ENCODE peak calls at places on chromosomes 7 and 10, in seven cellular contexts. One of them, this sample, is unnamed.

GRCh38 chr7:129652914-129653313 is 41.4 kb downstream of the NRF1 start:
- DNase-seq in adrenal gland: no peak
- DNase-seq in right atrium auricular region: no peak
- DNase-seq in fibroblast of the aortic adventitia: no peak
- DNase-seq in PC-3: no peak
- DNase-seq in astrocyte of the spinal cord: no peak
- DNase-seq in A549: no peak
- DNase-seq in this sample: no peak

GRCh38 chr7:37784015-37784414 is 64.4 kb upstream of the NME8 start:
- DNase-seq in adrenal gland: no peak
- DNase-seq in right atrium auricular region: no peak
- DNase-seq in fibroblast of the aortic adventitia: no peak
- DNase-seq in PC-3: no peak
- DNase-seq in astrocyte of the spinal cord: no peak
- DNase-seq in A549: no peak
- DNase-seq in this sample: no peak

GRCh38 chr7:142542938-142543337 is 206.3 kb upstream of the PRSS1 start:
- DNase-seq in adrenal gland: no peak
- DNase-seq in right atrium auricular region: no peak
- DNase-seq in fibroblast of the aortic adventitia: peak; percentile 39
- DNase-seq in PC-3: no peak
- DNase-seq in astrocyte of the spinal cord: peak; percentile 72
- DNase-seq in A549: no peak
- DNase-seq in this sample: peak; percentile 43

GRCh38 chr7:98227939-98228338 is 16.7 kb downstream of the BHLHA15 start:
- DNase-seq in adrenal gland: no peak
- DNase-seq in right atrium auricular region: no peak
- DNase-seq in fibroblast of the aortic adventitia: no peak
- DNase-seq in PC-3: no peak
- DNase-seq in astrocyte of the spinal cord: no peak
- DNase-seq in A549: no peak
- DNase-seq in this sample: no peak

GRCh38 chr10:71433983-71434744 is 37.4 kb downstream of the CDH23 start:
- DNase-seq in adrenal gland: no peak
- DNase-seq in right atrium auricular region: no peak
- DNase-seq in fibroblast of the aortic adventitia: no peak
- DNase-seq in PC-3: no peak
- DNase-seq in astrocyte of the spinal cord: no peak
- DNase-seq in A549: no peak
- DNase-seq in this sample: no peak

GRCh38 chr7:151085329-151085690 is 965 bp upstream of the AGAP3 start:
- DNase-seq in adrenal gland: no peak
- DNase-seq in right atrium auricular region: no peak
- DNase-seq in fibroblast of the aortic adventitia: no peak
- DNase-seq in PC-3: no peak
- DNase-seq in astrocyte of the spinal cord: no peak
- DNase-seq in A549: no peak
- DNase-seq in this sample: no peak

GRCh38 chr7:113370910-113371309 is 252.6 kb upstream of the SMIM30 start:
- DNase-seq in adrenal gland: no peak
- DNase-seq in right atrium auricular region: no peak
- DNase-seq in fibroblast of the aortic adventitia: no peak
- DNase-seq in PC-3: no peak
- DNase-seq in astrocyte of the spinal cord: peak; percentile 3
- DNase-seq in A549: no peak
- DNase-seq in this sample: no peak

GRCh38 chr10:3265081-3265480 is 92.5 kb upstream of the PITRM1 start:
- DNase-seq in adrenal gland: no peak
- DNase-seq in right atrium auricular region: no peak
- DNase-seq in fibroblast of the aortic adventitia: no peak
- DNase-seq in PC-3: no peak
- DNase-seq in astrocyte of the spinal cord: peak; percentile 12
- DNase-seq in A549: no peak
- DNase-seq in this sample: no peak

GRCh38 chr10:119670717-119671116 is 19.5 kb downstream of the BAG3 start:
- DNase-seq in adrenal gland: no peak
- DNase-seq in right atrium auricular region: no peak
- DNase-seq in fibroblast of the aortic adventitia: peak; percentile 57
- DNase-seq in PC-3: peak; percentile 58
- DNase-seq in astrocyte of the spinal cord: peak; percentile 33
- DNase-seq in A549: no peak
- DNase-seq in this sample: no peak

GRCh38 chr10:119207713-119208552 is 562 bp downstream of the GRK5 start:
- DNase-seq in adrenal gland: peak; percentile 48
- DNase-seq in right atrium auricular region: peak; percentile 75
- DNase-seq in fibroblast of the aortic adventitia: peak; percentile 75
- DNase-seq in PC-3: peak; percentile 39
- DNase-seq in astrocyte of the spinal cord: peak; percentile 59
- DNase-seq in A549: peak; percentile 48
- DNase-seq in this sample: peak; percentile 69

GRCh38 chr10:76356557-76356956 is 925.1 kb downstream of the LRMDA start:
- DNase-seq in adrenal gland: no peak
- DNase-seq in right atrium auricular region: no peak
- DNase-seq in fibroblast of the aortic adventitia: no peak
- DNase-seq in PC-3: no peak
- DNase-seq in astrocyte of the spinal cord: no peak
- DNase-seq in A549: no peak
- DNase-seq in this sample: no peak

GRCh38 chr10:76357726-76358125 is 926.3 kb downstream of the LRMDA start:
- DNase-seq in adrenal gland: no peak
- DNase-seq in right atrium auricular region: no peak
- DNase-seq in fibroblast of the aortic adventitia: no peak
- DNase-seq in PC-3: no peak
- DNase-seq in astrocyte of the spinal cord: no peak
- DNase-seq in A549: no peak
- DNase-seq in this sample: no peak

GRCh38 chr10:76354349-76354748 is 922.9 kb downstream of the LRMDA start:
- DNase-seq in adrenal gland: no peak
- DNase-seq in right atrium auricular region: no peak
- DNase-seq in fibroblast of the aortic adventitia: no peak
- DNase-seq in PC-3: no peak
- DNase-seq in astrocyte of the spinal cord: no peak
- DNase-seq in A549: no peak
- DNase-seq in this sample: no peak

GRCh38 chr10:76354921-76355320 is 923.5 kb downstream of the LRMDA start:
- DNase-seq in adrenal gland: no peak
- DNase-seq in right atrium auricular region: no peak
- DNase-seq in fibroblast of the aortic adventitia: no peak
- DNase-seq in PC-3: peak; percentile 51
- DNase-seq in astrocyte of the spinal cord: no peak
- DNase-seq in A549: no peak
- DNase-seq in this sample: peak; percentile 56

GRCh38 chr10:76359001-76359400 is 927.6 kb downstream of the LRMDA start:
- DNase-seq in adrenal gland: no peak
- DNase-seq in right atrium auricular region: no peak
- DNase-seq in fibroblast of the aortic adventitia: no peak
- DNase-seq in PC-3: no peak
- DNase-seq in astrocyte of the spinal cord: no peak
- DNase-seq in A549: no peak
- DNase-seq in this sample: no peak
- H3K4me3 ChIP-seq in adrenal gland: no peak overlapping the region
- H3K4me3 ChIP-seq in right atrium auricular region: no peak overlapping the region
- H3K4me3 ChIP-seq in fibroblast of the aortic adventitia: no peak overlapping the region
- H3K4me3 ChIP-seq in PC-3: no peak overlapping the region
- H3K4me3 ChIP-seq in astrocyte of the spinal cord: no peak overlapping the region
- H3K4me3 ChIP-seq in A549: no peak overlapping the region
- H3K4me3 ChIP-seq in this sample: no peak overlapping the region

DNA sequence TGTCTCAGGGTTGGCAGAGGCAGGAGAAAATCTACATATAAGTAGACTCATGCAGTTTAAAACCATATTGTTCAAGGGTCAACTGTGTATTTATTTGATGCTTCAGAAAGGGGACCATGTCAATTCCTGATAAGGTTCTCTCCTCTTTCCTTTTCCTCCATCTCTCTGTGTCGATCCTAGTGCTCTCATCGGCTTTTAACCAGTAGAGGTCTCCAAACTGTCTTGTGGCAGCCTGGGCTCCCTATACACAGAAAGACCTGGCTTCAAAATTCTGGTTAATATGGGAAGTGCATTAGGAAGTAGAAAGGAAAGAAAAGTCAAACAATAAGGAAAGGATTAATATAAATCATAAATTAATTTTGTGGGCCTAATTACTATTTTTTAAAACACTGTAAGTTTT is 304.4 kb upstream of the C7orf33 start:
- DNase-seq in adrenal gland: no peak
- DNase-seq in right atrium auricular region: no peak
- DNase-seq in fibroblast of the aortic adventitia: no peak
- DNase-seq in PC-3: peak; percentile 54
- DNase-seq in astrocyte of the spinal cord: peak; percentile 10
- DNase-seq in A549: peak; percentile 20
- DNase-seq in this sample: no peak
- TF ChIP-seq CTCF in adrenal gland: no peak
- TF ChIP-seq CTCF in right atrium auricular region: peak; percentile 39
- TF ChIP-seq CTCF in fibroblast of the aortic adventitia: peak; percentile 13
- TF ChIP-seq CTCF in PC-3: peak; percentile 69
- TF ChIP-seq CTCF in astrocyte of the spinal cord: peak; percentile 48
- TF ChIP-seq CTCF in A549: peak; percentile 42
- TF ChIP-seq CTCF in this sample: no peak

GRCh38 chr10:128150045-128150493 is 23.8 kb upstream of the MKI67 start:
- DNase-seq in adrenal gland: peak; percentile 26
- DNase-seq in right atrium auricular region: no peak
- DNase-seq in fibroblast of the aortic adventitia: peak; percentile 48
- DNase-seq in PC-3: peak; percentile 69
- DNase-seq in astrocyte of the spinal cord: peak; percentile 41
- DNase-seq in A549: peak; percentile 82
- DNase-seq in this sample: peak; percentile 69
- H3K4me3 ChIP-seq in adrenal gland: peak overlapping the region; percentile 36
- H3K4me3 ChIP-seq in right atrium auricular region: peak overlapping the region; percentile 21
- H3K4me3 ChIP-seq in fibroblast of the aortic adventitia: peak overlapping the region; percentile 73
- H3K4me3 ChIP-seq in PC-3: peak overlapping the region; percentile 69
- H3K4me3 ChIP-seq in astrocyte of the spinal cord: peak overlapping the region; percentile 56
- H3K4me3 ChIP-seq in A549: peak overlapping the region; percentile 52
- H3K4me3 ChIP-seq in this sample: peak overlapping the region; percentile 68

GRCh38 chr7:122143751-122144711 is at the start of gene AASS:
- DNase-seq in adrenal gland: peak; percentile 98
- DNase-seq in right atrium auricular region: peak; percentile 99
- DNase-seq in fibroblast of the aortic adventitia: peak; percentile 97
- DNase-seq in PC-3: peak; percentile 78
- DNase-seq in astrocyte of the spinal cord: peak; percentile 95
- DNase-seq in A549: peak; percentile 90
- DNase-seq in this sample: peak; percentile 99
- TF ChIP-seq CTCF in adrenal gland: no peak
- TF ChIP-seq CTCF in right atrium auricular region: no peak
- TF ChIP-seq CTCF in fibroblast of the aortic adventitia: no peak
- TF ChIP-seq CTCF in PC-3: no peak
- TF ChIP-seq CTCF in astrocyte of the spinal cord: no peak
- TF ChIP-seq CTCF in A549: no peak
- TF ChIP-seq CTCF in this sample: no peak

GRCh38 chr7:22453159-22453558 is 46.8 kb downstream of the STEAP1B start:
- DNase-seq in adrenal gland: no peak
- DNase-seq in right atrium auricular region: no peak
- DNase-seq in fibroblast of the aortic adventitia: no peak
- DNase-seq in PC-3: no peak
- DNase-seq in astrocyte of the spinal cord: no peak
- DNase-seq in A549: no peak
- DNase-seq in this sample: no peak

GRCh38 chr7:22457471-22457870 is 42.5 kb downstream of the STEAP1B start:
- DNase-seq in adrenal gland: no peak
- DNase-seq in right atrium auricular region: no peak
- DNase-seq in fibroblast of the aortic adventitia: no peak
- DNase-seq in PC-3: no peak
- DNase-seq in astrocyte of the spinal cord: no peak
- DNase-seq in A549: no peak
- DNase-seq in this sample: no peak

GRCh38 chr7:22447759-22448158 is 52.2 kb downstream of the STEAP1B start:
- DNase-seq in adrenal gland: no peak
- DNase-seq in right atrium auricular region: no peak
- DNase-seq in fibroblast of the aortic adventitia: no peak
- DNase-seq in PC-3: no peak
- DNase-seq in astrocyte of the spinal cord: no peak
- DNase-seq in A549: no peak
- DNase-seq in this sample: no peak

GRCh38 chr7:22454446-22454845 is 45.5 kb downstream of the STEAP1B start:
- DNase-seq in adrenal gland: no peak
- DNase-seq in right atrium auricular region: no peak
- DNase-seq in fibroblast of the aortic adventitia: no peak
- DNase-seq in PC-3: no peak
- DNase-seq in astrocyte of the spinal cord: no peak
- DNase-seq in A549: no peak
- DNase-seq in this sample: no peak

GRCh38 chr7:22452142-22452763 is 47.7 kb downstream of the STEAP1B start:
- DNase-seq in adrenal gland: peak; percentile 30
- DNase-seq in right atrium auricular region: no peak
- DNase-seq in fibroblast of the aortic adventitia: peak; percentile 23
- DNase-seq in PC-3: peak; percentile 73
- DNase-seq in astrocyte of the spinal cord: peak; percentile 32
- DNase-seq in A549: peak; percentile 31
- DNase-seq in this sample: peak; percentile 21
- H3K4me3 ChIP-seq in adrenal gland: peak overlapping the region; percentile 8
- H3K4me3 ChIP-seq in right atrium auricular region: peak overlapping the region; percentile 11
- H3K4me3 ChIP-seq in fibroblast of the aortic adventitia: no peak overlapping the region
- H3K4me3 ChIP-seq in PC-3: peak overlapping the region; percentile 62
- H3K4me3 ChIP-seq in astrocyte of the spinal cord: peak overlapping the region; percentile 22
- H3K4me3 ChIP-seq in A549: peak overlapping the region; percentile 21
- H3K4me3 ChIP-seq in this sample: peak overlapping the region; percentile 29

GRCh38 chr10:124280916-124281315 is 137.8 kb downstream of the OAT start:
- DNase-seq in adrenal gland: no peak
- DNase-seq in right atrium auricular region: no peak
- DNase-seq in fibroblast of the aortic adventitia: no peak
- DNase-seq in PC-3: no peak
- DNase-seq in astrocyte of the spinal cord: no peak
- DNase-seq in A549: no peak
- DNase-seq in this sample: no peak

GRCh38 chr10:124278356-124278755 is 140.4 kb downstream of the OAT start:
- DNase-seq in adrenal gland: no peak
- DNase-seq in right atrium auricular region: no peak
- DNase-seq in fibroblast of the aortic adventitia: no peak
- DNase-seq in PC-3: no peak
- DNase-seq in astrocyte of the spinal cord: no peak
- DNase-seq in A549: no peak
- DNase-seq in this sample: no peak

GRCh38 chr10:124281666-124282065 is 137.1 kb downstream of the OAT start:
- DNase-seq in adrenal gland: no peak
- DNase-seq in right atrium auricular region: no peak
- DNase-seq in fibroblast of the aortic adventitia: no peak
- DNase-seq in PC-3: no peak
- DNase-seq in astrocyte of the spinal cord: no peak
- DNase-seq in A549: no peak
- DNase-seq in this sample: no peak

GRCh38 chr10:124279882-124280281 is 138.8 kb downstream of the OAT start:
- DNase-seq in adrenal gland: no peak
- DNase-seq in right atrium auricular region: no peak
- DNase-seq in fibroblast of the aortic adventitia: no peak
- DNase-seq in PC-3: no peak
- DNase-seq in astrocyte of the spinal cord: no peak
- DNase-seq in A549: no peak
- DNase-seq in this sample: no peak

GRCh38 chr10:124279298-124279697 is 139.4 kb downstream of the OAT start:
- DNase-seq in adrenal gland: no peak
- DNase-seq in right atrium auricular region: no peak
- DNase-seq in fibroblast of the aortic adventitia: no peak
- DNase-seq in PC-3: no peak
- DNase-seq in astrocyte of the spinal cord: no peak
- DNase-seq in A549: no peak
- DNase-seq in this sample: no peak
- TF ChIP-seq CTCF in adrenal gland: no peak
- TF ChIP-seq CTCF in right atrium auricular region: no peak
- TF ChIP-seq CTCF in fibroblast of the aortic adventitia: no peak
- TF ChIP-seq CTCF in PC-3: no peak
- TF ChIP-seq CTCF in astrocyte of the spinal cord: no peak
- TF ChIP-seq CTCF in A549: no peak
- TF ChIP-seq CTCF in this sample: no peak